ENCODE peak calls at places on chromosomes 5 and 9, in five cellular contexts. H is mammary epithelial cell, D is adipocyte, S is MM.1S, L is PC-3. P is an unnamed sample.

GRCh38 chr9:84990416-84990815 is 320.9 kb downstream of the NTRK2 start:
- DNase-seq in D (no peak), S (no peak), H (peak; percentile 98), L (no peak), P (peak; percentile 41)

GRCh38 chr5:41778410-41778809 is 91.8 kb downstream of the OXCT1 start:
- DNase-seq in S (no peak), L (no peak), D (no peak), H (no peak), P (no peak)

GRCh38 chr5:58922392-58923171 is 339.7 kb downstream of the RAB3C start:
- DNase-seq in H (no peak), L (peak; percentile 58), D (no peak), S (no peak), P (peak; percentile 83)

GRCh38 chr5:150241298-150242225 is 48.0 kb downstream of the CAMK2A start:
- DNase-seq in S (no peak), H (no peak), L (no peak), D (no peak), P (no peak)

GRCh38 chr5:152488869-152489268 is 83.8 kb upstream of the NMUR2 start:
- DNase-seq in L (no peak), H (no peak), D (no peak), S (no peak), P (no peak)

GRCh38 chr5:102561894-102562760 is 63.3 kb upstream of the SLCO6A1 start:
- DNase-seq in H (peak; percentile 8), S (peak; percentile 24), L (peak; percentile 71), D (peak; percentile 66), P (no peak)

GRCh38 chr5:55935371-55935770 is 59.4 kb downstream of the IL6ST start:
- DNase-seq in D (no peak), S (no peak), H (no peak), L (no peak), P (no peak)

GRCh38 chr5:137621861-137622823 is 113.7 kb downstream of the KLHL3 start:
- DNase-seq in L (peak; percentile 81), S (no peak), H (peak; percentile 83), D (peak; percentile 77), P (peak; percentile 69)

GRCh38 chr9:72577212-72577753 is 55.9 kb downstream of the TMC1 start:
- DNase-seq in S (no peak), L (peak; percentile 93), H (peak; percentile 93), D (peak; percentile 87), P (peak; percentile 82)

GRCh38 chr9:127915801-127916664 is 808 bp downstream of the ST6GALNAC4 start:
- DNase-seq in L (no peak), D (no peak), S (peak; percentile 87), H (no peak), P (no peak)
- H3K4me1 ChIP-seq in L (peaks cover 36% of the 10 kb centered on the region), D (peaks cover 56% of the 10 kb centered on the region), S (peaks cover 43% of the 10 kb centered on the region), H (peaks cover 32% of the 10 kb centered on the region), P (peaks cover 33% of the 10 kb centered on the region)

GRCh38 chr5:54526604-54527359 is 9.2 kb downstream of the SNX18 start:
- DNase-seq in H (no peak), S (no peak), D (no peak), L (no peak), P (no peak)

GRCh38 chr5:54524082-54524481 is 6.5 kb downstream of the SNX18 start:
- DNase-seq in S (peak; percentile 76), H (no peak), L (no peak), D (no peak), P (no peak)

GRCh38 chr5:54524704-54525103 is 7.1 kb downstream of the SNX18 start:
- DNase-seq in H (no peak), D (no peak), L (no peak), S (no peak), P (no peak)

GRCh38 chr5:54525692-54526091 is 8.1 kb downstream of the SNX18 start:
- DNase-seq in S (no peak), H (no peak), D (no peak), L (no peak), P (no peak)

GRCh38 chr5:54525226-54525625 is 7.7 kb downstream of the SNX18 start:
- DNase-seq in D (no peak), L (no peak), S (no peak), H (no peak), P (no peak)
- H3K4me1 ChIP-seq in D (peaks cover 71% of the 10 kb centered on the region), L (peaks cover 37% of the 10 kb centered on the region), S (peaks cover 28% of the 10 kb centered on the region), H (peaks cover 19% of the 10 kb centered on the region), P (peaks cover 36% of the 10 kb centered on the region)

GRCh38 chr5:72305194-72306142 is 14.6 kb downstream of the MRPS27 start:
- DNase-seq in L (no peak), S (no peak), D (no peak), H (no peak), P (no peak)

GRCh38 chr5:72308853-72309191 is 11.2 kb downstream of the MRPS27 start:
- DNase-seq in S (peak; percentile 36), L (no peak), D (no peak), H (no peak), P (no peak)

GRCh38 chr5:72307573-72307967 is 12.5 kb downstream of the MRPS27 start:
- DNase-seq in S (no peak), H (no peak), L (no peak), D (no peak), P (no peak)

GRCh38 chr5:72307968-72308852 is 11.8 kb downstream of the MRPS27 start:
- DNase-seq in D (peak; percentile 99), L (peak; percentile 95), H (peak; percentile 97), S (peak; percentile 97), P (peak; percentile 96)
- H3K4me1 ChIP-seq in D (peaks cover 27% of the 10 kb centered on the region), L (peaks cover 9% of the 10 kb centered on the region), H (peaks cover 16% of the 10 kb centered on the region), S (peaks cover 28% of the 10 kb centered on the region), P (no peaks in the 10 kb centered on the region)

GRCh38 chr9:6565312-6565711 is 80.2 kb downstream of the GLDC start:
- DNase-seq in L (no peak), D (no peak), H (no peak), S (no peak), P (no peak)

GRCh38 chr9:6566409-6567139 is 79.0 kb downstream of the GLDC start:
- DNase-seq in L (peak; percentile 97), H (peak; percentile 99), D (peak; percentile 92), S (no peak), P (peak; percentile 98)

GRCh38 chr9:6564370-6564769 is 81.2 kb downstream of the GLDC start:
- DNase-seq in H (no peak), L (peak; percentile 41), S (no peak), D (no peak), P (peak; percentile 47)

GRCh38 chr9:6563036-6563435 is 82.5 kb downstream of the GLDC start:
- DNase-seq in H (no peak), L (no peak), S (no peak), D (no peak), P (no peak)

GRCh38 chr9:6564868-6565267 is 80.7 kb downstream of the GLDC start:
- DNase-seq in L (no peak), H (no peak), S (no peak), D (peak; percentile 22), P (no peak)
- H3K4me1 ChIP-seq in L (peaks cover 43% of the 10 kb centered on the region), H (peaks cover 39% of the 10 kb centered on the region), S (no peaks in the 10 kb centered on the region), D (peaks cover 40% of the 10 kb centered on the region), P (peaks cover 22% of the 10 kb centered on the region)

DNA sequence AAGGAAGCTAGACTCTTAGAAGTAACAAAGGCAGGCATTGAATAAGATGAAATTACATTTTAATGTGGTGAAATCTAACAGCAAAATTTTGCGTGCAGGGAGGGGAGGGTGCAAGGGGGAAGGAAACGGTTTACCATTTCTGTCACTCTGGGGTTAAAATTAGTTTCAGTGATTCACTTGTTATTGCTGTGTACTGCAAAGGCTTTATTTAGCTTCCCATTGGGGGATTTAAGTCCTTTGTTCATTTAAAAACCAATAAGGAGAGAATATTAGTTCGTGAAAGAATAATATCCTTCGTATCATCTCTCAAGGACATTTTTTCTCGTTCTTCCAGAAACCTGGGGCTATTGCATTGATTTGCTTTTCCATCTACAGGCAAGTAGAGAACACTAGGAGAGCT is 667.8 kb upstream of the RGMB start:
- DNase-seq in L (no peak), H (no peak), S (no peak), D (no peak), P (no peak)
- H3K4me1 ChIP-seq in L (peaks cover 40% of the 10 kb centered on the region), H (peaks cover 33% of the 10 kb centered on the region), S (no peaks in the 10 kb centered on the region), D (peaks cover 64% of the 10 kb centered on the region), P (peaks cover 32% of the 10 kb centered on the region)

DNA sequence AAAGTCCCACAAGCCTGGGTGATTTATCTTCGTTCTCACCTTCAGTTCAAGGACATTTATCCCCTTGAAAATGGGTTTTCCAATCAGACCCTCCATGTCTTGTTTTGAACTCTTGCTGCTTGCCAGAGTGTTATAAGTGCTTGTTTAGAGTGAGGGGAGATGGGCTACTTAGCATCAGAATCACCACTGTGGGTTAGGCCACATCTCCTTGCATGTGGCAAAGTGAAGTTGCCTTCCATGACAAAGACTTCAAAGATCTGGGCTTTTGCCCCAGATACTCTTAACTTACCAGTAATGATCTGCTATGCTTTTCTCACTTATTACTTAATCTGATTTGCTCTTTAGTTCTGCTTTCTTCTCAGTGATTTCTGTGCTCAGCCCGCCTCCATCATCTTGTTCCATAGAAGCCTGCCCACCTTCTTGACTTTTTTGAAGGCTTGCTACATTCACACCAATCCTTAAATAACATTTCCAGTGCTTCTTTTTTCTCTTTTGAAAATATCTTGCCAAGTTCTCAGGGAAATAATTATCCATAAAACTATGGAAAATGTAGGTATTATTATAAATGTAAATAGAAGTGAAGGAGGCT is 39.0 kb downstream of the GPR21 start:
- DNase-seq in H (no peak), L (no peak), S (no peak), D (no peak), P (no peak)
- H3K4me1 ChIP-seq in H (no peaks in the 10 kb centered on the region), L (no peaks in the 10 kb centered on the region), S (no peaks in the 10 kb centered on the region), D (peaks cover 61% of the 10 kb centered on the region), P (peaks cover 30% of the 10 kb centered on the region)

GRCh38 chr5:16896767-16897166 is 39.3 kb downstream of the MYO10 start:
- DNase-seq in L (no peak), H (no peak), D (no peak), S (no peak), P (no peak)
- H3K4me1 ChIP-seq in L (peaks cover 57% of the 10 kb centered on the region), H (peaks cover 38% of the 10 kb centered on the region), D (peaks cover 4% of the 10 kb centered on the region), S (no peaks in the 10 kb centered on the region), P (peaks cover 39% of the 10 kb centered on the region)

P was measured in astrocyte.